ENCODE peak calls at places on chromosome 17, in five cellular contexts. K, U, O, C and H are unnamed samples.

GRCh38 chr17:2611627-2612026 is 18.2 kb downstream of the PAFAH1B1 start:
- DNase-seq in U (no peak), O (no peak), C (no peak), K (no peak), H (no peak)

GRCh38 chr17:2685696-2686095 is 25.9 kb downstream of the CLUH start:
- DNase-seq in U (no peak), C (no peak), K (no peak), O (no peak), H (no peak)

GRCh38 chr17:80545499-80545826 is 825 bp downstream of the RPTOR start:
- DNase-seq in K (no peak), U (peak; percentile 30), C (peak; percentile 56), O (no peak), H (no peak)

GRCh38 chr17:75181608-75182318 is 996 bp downstream of the SUMO2 start:
- DNase-seq in O (no peak), K (no peak), C (no peak), U (peak; percentile 38), H (no peak)

GRCh38 chr17:72558971-72559476 is 438.2 kb downstream of the SOX9 start:
- DNase-seq in U (no peak), O (no peak), C (no peak), K (no peak), H (no peak)

GRCh38 chr17:73934696-73935095 is 268.8 kb upstream of the RPL38 start:
- DNase-seq in C (no peak), K (no peak), U (no peak), O (no peak), H (no peak)

GRCh38 chr17:72609501-72609900 is 483.0 kb downstream of the SLC39A11 start:
- DNase-seq in C (no peak), O (no peak), K (peak; percentile 38), U (no peak), H (no peak)

GRCh38 chr17:36534117-36534880 is at the start of gene MYO19:
- DNase-seq in K (peak; percentile 44), C (peak; percentile 92), U (peak; percentile 73), O (peak; percentile 72), H (peak; percentile 59)

GRCh38 chr17:37160940-37161339 is 212.2 kb downstream of the AATF start:
- DNase-seq in O (no peak), U (peak; percentile 62), C (no peak), K (peak; percentile 57), H (no peak)

GRCh38 chr17:45277992-45278391 is 16.1 kb upstream of the SPATA32 start:
- DNase-seq in U (no peak), C (no peak), K (peak; percentile 23), O (no peak), H (no peak)

GRCh38 chr17:60941028-60941427 is 263.4 kb downstream of the BCAS3 start:
- DNase-seq in O (no peak), U (peak; percentile 99), C (no peak), K (peak; percentile 98), H (no peak)

GRCh38 chr17:72691601-72692000 is 400.9 kb downstream of the SLC39A11 start:
- DNase-seq in K (peak; percentile 98), U (no peak), C (no peak), O (no peak), H (no peak)

GRCh38 chr17:12089809-12090384 is 69.2 kb downstream of the MAP2K4 start:
- DNase-seq in U (peak; percentile 66), C (no peak), K (peak; percentile 83), O (no peak), H (peak; percentile 54)

GRCh38 chr17:74598346-74599022 is 6.4 kb upstream of the CD300LD start:
- DNase-seq in C (no peak), U (no peak), K (no peak), O (no peak), H (no peak)

GRCh38 chr17:20173091-20173490 is 163.9 kb downstream of the SPECC1 start:
- DNase-seq in K (no peak), O (no peak), U (peak; percentile 56), C (no peak), H (peak; percentile 31)

GRCh38 chr17:81428121-81428515 is 32.9 kb downstream of the BAHCC1 start:
- DNase-seq in C (no peak), U (no peak), K (no peak), O (no peak), H (no peak)

GRCh38 chr17:82831041-82831817 is 8.6 kb downstream of the ZNF750 start:
- DNase-seq in O (no peak), C (no peak), U (no peak), K (no peak), H (no peak)

GRCh38 chr17:83189013-83189672 is 109.7 kb downstream of the METRNL start:
- DNase-seq in O (no peak), U (no peak), C (no peak), K (no peak), H (no peak)

DNA sequence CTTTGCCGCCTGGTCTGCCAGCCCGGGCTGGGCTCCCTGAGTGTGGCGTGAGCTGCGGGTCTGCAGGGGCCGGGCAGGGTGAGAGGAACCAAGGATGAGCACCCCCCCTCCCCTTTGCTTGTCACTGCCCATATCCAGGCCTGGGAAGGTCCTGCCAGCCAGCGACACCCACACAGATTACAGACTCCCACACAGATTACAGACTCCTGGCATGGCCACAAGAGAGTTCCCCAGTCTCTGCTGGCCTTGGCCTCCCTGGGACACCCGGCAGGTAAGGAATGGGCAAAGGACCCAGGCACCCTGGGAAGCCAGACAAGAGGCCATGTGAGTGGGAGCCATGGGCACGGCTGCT is 41.5 kb downstream of the SRCIN1 start:
- DNase-seq in O (no peak), K (no peak), C (no peak), U (no peak), H (no peak)
- H2AK5ac ChIP-seq in O (no peak overlapping the region), K (no peak overlapping the region), C (no peak overlapping the region), U (no peak overlapping the region), H (no peak overlapping the region)

DNA sequence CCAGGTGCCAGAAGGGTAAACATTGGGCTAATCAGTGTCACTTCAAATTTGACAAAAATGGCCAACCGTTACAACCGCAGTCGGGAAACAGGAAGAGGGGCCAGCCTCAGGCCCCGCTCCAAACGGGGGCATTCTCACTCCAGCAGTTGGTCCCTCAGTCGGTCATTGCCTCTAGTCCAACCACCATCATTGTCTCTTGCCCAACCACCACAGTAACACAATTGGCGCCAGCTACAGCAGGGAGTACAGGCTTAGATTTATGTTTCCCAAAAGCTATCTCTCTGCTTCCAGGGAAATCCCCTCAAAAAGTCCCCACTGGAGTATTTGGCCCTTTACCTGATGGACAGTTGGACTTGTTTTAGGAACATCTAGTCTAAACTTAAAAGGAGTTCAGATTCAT is 20.3 kb downstream of the ALOX15B start:
- DNase-seq in O (no peak), C (no peak), K (no peak), U (no peak), H (no peak)
- H3K4me3 ChIP-seq in O (no peak overlapping the region), C (no peak overlapping the region), K (no peak overlapping the region), U (no peak overlapping the region), H (no peak overlapping the region)

GRCh38 chr17:38452719-38453118 is 24.5 kb downstream of the ARHGAP23 start:
- DNase-seq in O (no peak), C (peak; percentile 54), U (peak; percentile 51), K (no peak), H (no peak)
- H2AK5ac ChIP-seq in O (peak overlapping the region; percentile 82), C (peak overlapping the region; percentile 41), U (peak overlapping the region; percentile 82), K (peak overlapping the region; percentile 100), H (peak overlapping the region; percentile 6)

GRCh38 chr17:49002766-49003165 is 5.6 kb downstream of the IGF2BP1 start:
- DNase-seq in C (no peak), K (no peak), O (no peak), U (no peak), H (no peak)
- H3K4me3 ChIP-seq in C (no peak overlapping the region), K (no peak overlapping the region), O (peak overlapping the region; percentile 98), U (no peak overlapping the region), H (no peak overlapping the region)

GRCh38 chr17:49491370-49491769 is 3.7 kb upstream of the NGFR start:
- DNase-seq in K (no peak), C (no peak), U (no peak), O (no peak), H (no peak)
- H2AK5ac ChIP-seq in K (no peak overlapping the region), C (no peak overlapping the region), U (no peak overlapping the region), O (no peak overlapping the region), H (no peak overlapping the region)